ENCODE peak calls at places on chromosomes 5 and 9, in seven cellular contexts. H is uterus; O is colonic mucosa; R is GM23248; K is CD4-positive, alpha-beta memory T cell; C is H9; J is neural progenitor cell. A is an unnamed sample. For H3K9me3 and H3K4me1, the result is how much of the 10 kb centered on the place peaks cover.

GRCh38 chr5:74149395-74149794 is 491.1 kb downstream of the ENC1 start:
- DNase-seq in J (no peak), H (peak), R (peak), O (no peak), C (no peak), K (no peak), A (no peak)

GRCh38 chr9:98364042-98364441 is 108.6 kb upstream of the TBC1D2 start:
- DNase-seq in C (no peak), R (no peak), J (no peak), K (no peak), O (no peak), H (no peak), A (no peak)

GRCh38 chr5:93058309-93058708 is 522.7 kb downstream of the NR2F1-AS1 start:
- DNase-seq in C (no peak), R (peak), O (no peak), J (no peak), H (no peak), K (no peak), A (no peak)

GRCh38 chr9:113317777-113318176 is 14.6 kb upstream of the RNF183 start:
- DNase-seq in J (no peak), O (no peak), R (peak), C (no peak), K (no peak), H (no peak), A (no peak)

GRCh38 chr5:25006734-25007133 is 362.0 kb upstream of the CDH10 start:
- DNase-seq in J (peak), C (no peak), K (no peak), R (peak), H (no peak), O (no peak), A (no peak)

GRCh38 chr5:172920447-172920849 is 38.8 kb upstream of the RPL26L1 start:
- DNase-seq in H (peak), J (no peak), K (no peak), C (no peak), R (peak), O (no peak), A (no peak)

GRCh38 chr5:175694371-175695160 is 36.7 kb downstream of the HRH2 start:
- DNase-seq in C (no peak), J (no peak), O (no peak), K (no peak), H (no peak), R (no peak), A (no peak)

GRCh38 chr5:60505796-60506195 is 194.2 kb downstream of the DEPDC1B start:
- DNase-seq in R (no peak), J (no peak), K (no peak), C (no peak), O (no peak), H (no peak), A (no peak)

GRCh38 chr5:110435207-110435606 is 291.3 kb downstream of the TMEM232 start:
- DNase-seq in H (no peak), O (no peak), C (no peak), R (no peak), K (no peak), J (no peak), A (no peak)

GRCh38 chr9:114588150-114588663 is 638 bp downstream of the ATP6V1G1 start:
- DNase-seq in C (no peak), H (no peak), O (peak), R (peak), J (peak), K (peak), A (no peak)

GRCh38 chr9:80874276-80874675 is 815.1 kb downstream of the TLE1 start:
- DNase-seq in R (peak), K (no peak), J (no peak), H (no peak), C (no peak), O (no peak), A (no peak)

GRCh38 chr9:116791314-116791713 is 104.2 kb downstream of the TRIM32 start:
- DNase-seq in R (no peak), J (no peak), O (no peak), K (no peak), C (no peak), H (no peak), A (no peak)

GRCh38 chr9:136328011-136328621 is 777 bp downstream of the GPSM1 start:
- DNase-seq in K (no peak), R (peak), O (no peak), H (no peak), J (no peak), C (no peak), A (no peak)

GRCh38 chr5:116573279-116573616 is 1.4 kb downstream of the SEMA6A start:
- DNase-seq in C (no peak), R (peak), H (no peak), K (no peak), J (peak), O (peak), A (no peak)

GRCh38 chr5:170162631-170163321 is 57.1 kb downstream of the FOXI1 start:
- DNase-seq in O (no peak), H (no peak), K (no peak), R (no peak), J (no peak), C (no peak), A (no peak)

GRCh38 chr5:110703481-110703880 is 23.0 kb downstream of the TMEM232 start:
- DNase-seq in K (no peak), J (no peak), C (no peak), O (no peak), R (no peak), H (no peak), A (no peak)

GRCh38 chr9:127535834-127536233 is 76.2 kb upstream of the STXBP1 start:
- DNase-seq in H (peak), O (no peak), C (no peak), R (peak), J (no peak), K (no peak), A (no peak)

GRCh38 chr9:120928015-120928719 is 1.6 kb upstream of the TRAF1 start:
- DNase-seq in J (peak), C (peak), O (peak), H (peak), R (peak), K (no peak), A (no peak)

GRCh38 chr5:56361398-56361797 is 128.3 kb upstream of the ANKRD55 start:
- DNase-seq in H (no peak), O (no peak), C (no peak), J (no peak), R (no peak), K (no peak), A (no peak)

GRCh38 chr5:157100140-157100679 is 8.6 kb downstream of the HAVCR2 start:
- DNase-seq in J (no peak), K (no peak), H (no peak), C (no peak), R (peak), O (no peak), A (peak)

GRCh38 chr9:69584746-69585145 is 87.4 kb downstream of the APBA1 start:
- DNase-seq in J (no peak), C (no peak), R (peak), H (no peak), K (no peak), O (no peak), A (no peak)

GRCh38 chr5:26889810-26890209 is 148.6 kb downstream of the CDH9 start:
- DNase-seq in K (no peak), H (no peak), J (no peak), R (no peak), O (no peak), C (no peak), A (no peak)

GRCh38 chr9:136777359-136777758 is 13.0 kb upstream of the LCN15 start:
- DNase-seq in H (no peak), O (peak), K (no peak), J (no peak), C (no peak), R (no peak), A (no peak)

GRCh38 chr9:116686135-116686534 is 970 bp upstream of the TRIM32 start:
- DNase-seq in R (peak), C (no peak), J (no peak), O (no peak), H (no peak), K (no peak), A (peak)

GRCh38 chr5:62596691-62597090 is 18.1 kb downstream of the LRRC70 start:
- DNase-seq in J (no peak), C (no peak), R (peak), O (no peak), H (no peak), K (no peak), A (no peak)

GRCh38 chr9:135987838-135988404 is 26.7 kb upstream of the UBAC1 start:
- DNase-seq in K (no peak), H (no peak), R (no peak), J (no peak), O (no peak), C (no peak), A (no peak)

GRCh38 chr5:90022002-90022710 is 387.4 kb downstream of the CETN3 start:
- DNase-seq in J (no peak), O (no peak), R (no peak), K (no peak), H (no peak), C (no peak), A (no peak)

GRCh38 chr9:129836342-129837007 is 1.2 kb downstream of the USP20 start:
- DNase-seq in C (no peak), R (peak), H (no peak), O (peak), J (peak), K (peak), A (peak)

GRCh38 chr9:134198771-134199170 is 34.4 kb upstream of the RNU6ATAC start:
- DNase-seq in C (no peak), R (no peak), J (no peak), K (no peak), H (no peak), O (no peak), A (no peak)

GRCh38 chr5:79929095-79929494 is 62.0 kb downstream of the MTX3 start:
- DNase-seq in R (no peak), O (no peak), H (no peak), K (no peak), J (no peak), C (no peak), A (no peak)

GRCh38 chr5:31048975-31049290 is 144.6 kb upstream of the CDH6 start:
- DNase-seq in R (no peak), K (no peak), C (no peak), O (no peak), H (no peak), J (no peak), A (no peak)

GRCh38 chr5:170623576-170624181 is 119.9 kb downstream of the KCNIP1 start:
- DNase-seq in C (peak), K (no peak), O (no peak), J (peak), R (peak), H (no peak), A (no peak)

GRCh38 chr9:85339337-85339736 is 402.4 kb downstream of the AGTPBP1 start:
- DNase-seq in R (no peak), K (no peak), C (no peak), J (no peak), O (no peak), H (no peak), A (no peak)

GRCh38 chr5:16934123-16934522 is 2.0 kb downstream of the MYO10 start:
- DNase-seq in C (peak), J (peak), H (peak), R (peak), K (no peak), O (peak), A (no peak)

GRCh38 chr5:50657044-50657443 is 9.4 kb upstream of the PARP8 start:
- DNase-seq in J (no peak), R (no peak), O (no peak), K (no peak), H (no peak), C (no peak), A (no peak)

GRCh38 chr5:101532430-101532829 is 629.3 kb upstream of the ST8SIA4 start:
- DNase-seq in H (no peak), O (no peak), J (no peak), C (no peak), R (peak), K (no peak), A (no peak)
- H3K9me3 ChIP-seq in H (under half), O (under half), J (under half), C (under half), R (under half), K (under half), A (under half)

DNA sequence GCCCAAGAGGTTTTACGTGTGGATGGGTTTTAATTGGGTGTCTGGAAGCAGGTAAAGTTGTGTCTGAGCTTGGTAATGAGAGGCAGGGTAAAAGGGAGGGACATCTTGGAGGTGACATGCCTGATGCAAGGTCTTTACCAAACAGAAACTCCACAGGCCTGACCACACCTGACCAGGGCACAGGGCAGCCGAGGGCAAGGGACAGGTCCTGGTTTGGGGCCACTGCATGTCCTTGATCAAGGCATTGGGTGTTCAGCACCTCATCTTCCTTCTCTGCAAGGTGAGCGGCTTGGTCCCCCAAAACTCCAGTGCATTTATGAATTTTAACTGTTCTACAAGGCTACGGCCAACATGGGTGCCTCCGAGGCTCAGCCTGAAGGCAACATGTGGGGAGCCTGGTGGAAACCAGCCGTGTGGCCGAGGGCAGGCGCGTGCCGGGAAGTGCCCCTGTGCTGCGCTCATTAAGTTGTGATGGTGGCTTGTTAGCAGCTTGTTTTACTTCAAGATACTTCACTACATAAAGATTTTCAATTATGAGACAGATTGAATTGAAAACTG is 30.7 kb upstream of the LPCAT1 start:
- DNase-seq in R (no peak), K (no peak), J (no peak), H (no peak), C (no peak), O (peak), A (no peak)
- H3K4me1 ChIP-seq in R (under half), K (under half), J (under half), H (under half), C (under half), O (under half), A (under half)

GRCh38 chr9:11141357-11141756 is 528.6 kb upstream of the PTPRD start:
- DNase-seq in R (no peak), J (no peak), H (no peak), K (no peak), C (no peak), O (no peak), A (no peak)

GRCh38 chr9:11148189-11148588 is 535.4 kb upstream of the PTPRD start:
- DNase-seq in J (no peak), K (no peak), H (no peak), R (no peak), C (no peak), O (no peak), A (no peak)

GRCh38 chr9:11144750-11145149 is 531.9 kb upstream of the PTPRD start:
- DNase-seq in K (no peak), R (no peak), C (no peak), H (no peak), O (no peak), J (no peak), A (no peak)

GRCh38 chr9:11149065-11149464 is 536.3 kb upstream of the PTPRD start:
- DNase-seq in O (no peak), H (no peak), K (no peak), J (peak), R (no peak), C (peak), A (no peak)

DNA sequence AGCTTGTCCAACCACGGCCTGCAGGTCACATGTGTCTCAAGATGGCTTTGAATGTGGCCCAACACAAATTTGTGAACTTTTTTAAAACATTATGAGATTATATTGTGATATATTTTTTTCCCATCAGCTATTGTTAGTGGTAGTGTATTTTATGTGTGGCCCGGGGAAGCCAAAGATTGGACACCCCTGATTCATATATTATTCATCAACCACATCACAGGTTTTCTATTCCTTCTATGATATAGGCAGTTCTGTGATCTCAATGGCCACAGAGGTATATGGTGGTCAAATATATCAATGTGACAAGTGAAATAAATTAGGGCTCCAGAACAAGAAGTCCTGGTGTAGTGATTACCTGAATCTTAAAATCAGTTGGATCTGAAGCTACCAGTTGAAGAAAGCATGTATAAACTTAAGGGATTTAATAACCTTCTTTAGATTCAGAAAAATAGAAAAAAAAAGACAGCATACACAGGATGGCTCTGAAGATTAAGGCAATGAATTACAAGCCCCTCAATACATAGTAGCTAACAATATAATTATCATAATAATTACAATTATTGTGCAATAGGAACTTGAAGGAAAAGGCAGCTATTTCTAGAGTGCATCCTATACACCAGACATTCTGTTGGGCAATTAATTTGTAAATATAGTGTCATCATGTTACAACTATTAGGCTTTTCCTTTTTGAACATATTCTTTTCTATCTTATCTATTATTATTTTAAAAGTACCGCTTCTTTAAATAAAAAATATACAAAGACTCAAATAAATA is 530.4 kb upstream of the PTPRD start:
- DNase-seq in C (no peak), R (no peak), K (no peak), O (no peak), J (no peak), H (no peak), A (no peak)
- H3K9me3 ChIP-seq in C (under half), R (under half), K (under half), O (under half), J (under half), H (under half), A (under half)

DNA sequence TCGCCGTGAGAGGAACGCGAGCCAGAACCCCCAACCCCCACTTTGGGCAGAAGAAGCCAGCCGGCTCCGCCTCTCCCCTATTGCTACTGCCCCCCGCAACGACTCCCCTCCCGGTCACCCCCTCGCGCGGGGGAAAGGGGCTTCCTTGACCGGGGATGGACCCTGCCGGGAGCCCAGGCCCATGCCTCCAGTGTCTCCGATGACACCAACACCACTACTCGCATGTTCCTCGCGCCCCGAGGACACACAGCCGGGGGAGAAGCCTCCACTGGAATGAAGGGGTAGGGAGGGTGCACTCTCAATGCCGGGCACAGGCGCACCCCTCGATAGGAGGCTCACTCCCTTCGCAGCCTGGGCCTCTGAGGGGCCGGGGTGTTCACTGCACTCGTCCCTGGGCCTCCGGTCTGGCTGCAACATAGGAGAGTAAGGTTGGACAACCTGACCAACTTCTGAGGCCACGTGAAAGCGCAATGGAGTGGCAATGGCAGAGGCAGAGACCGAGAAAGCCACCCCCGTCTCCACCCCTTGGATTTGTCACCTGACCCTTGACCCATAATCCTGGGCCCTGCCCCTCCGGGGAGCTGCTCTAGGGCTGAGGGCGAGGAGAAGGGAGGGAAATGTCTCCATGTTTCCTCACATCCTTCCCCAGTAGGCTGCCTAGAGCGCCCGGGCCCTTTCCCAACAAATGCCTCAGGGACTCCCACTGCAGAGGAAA is 1.0 kb upstream of the CNTFR start:
- DNase-seq in O (peak), J (peak), C (peak), K (no peak), R (no peak), H (peak), A (peak)
- H3K4me1 ChIP-seq in O (under half), J (under half), C (under half), K (under half), R (under half), H (under half), A (under half)

A was measured in CD4-positive, CD25-positive, alpha-beta regulatory T cell.